ENCODE peak calls at places on chromosome X, in eight cellular contexts. O, Z, A, C, N, P, U and D are unnamed samples.

GRCh38 chrX:113728937-113729336 is 854.9 kb upstream of the HTR2C start:
- DNase-seq in P (no peak), N (no peak), Z (no peak), A (no peak), O (no peak), U (no peak), C (no peak), D (no peak)

GRCh38 chrX:150880808-150881165 is 17.7 kb downstream of the CD99L2 start:
- DNase-seq in Z (no peak), P (no peak), O (no peak), A (no peak), N (no peak), C (no peak), U (no peak), D (no peak)

GRCh38 chrX:13574600-13574999 is 5.2 kb downstream of the EGFL6 start:
- DNase-seq in N (no peak), Z (no peak), U (no peak), A (no peak), O (no peak), C (no peak), P (no peak), D (no peak)

GRCh38 chrX:39854772-39855747 is 242.7 kb downstream of the BCOR start:
- DNase-seq in U (no peak), O (no peak), Z (no peak), A (no peak), C (no peak), P (no peak), N (no peak), D (peak; percentile 28)

GRCh38 chrX:138026211-138026610 is 460.3 kb downstream of the ZIC3 start:
- DNase-seq in P (no peak), N (peak; percentile 18), O (no peak), A (no peak), Z (no peak), U (peak; percentile 4), C (no peak), D (no peak)

GRCh38 chrX:136130931-136131843 is 16.1 kb upstream of the FHL1 start:
- DNase-seq in U (peak; percentile 80), O (peak; percentile 91), P (peak; percentile 17), C (no peak), Z (peak; percentile 94), A (no peak), N (peak; percentile 91), D (no peak)

GRCh38 chrX:20218809-20219505 is 47.8 kb downstream of the RPS6KA3 start:
- DNase-seq in C (no peak), A (peak; percentile 42), P (no peak), U (no peak), Z (no peak), O (no peak), N (peak; percentile 65), D (no peak)

GRCh38 chrX:103329991-103330390 is at the start of gene TCEAL7:
- DNase-seq in U (peak; percentile 49), P (no peak), C (no peak), N (peak; percentile 48), O (no peak), Z (peak; percentile 50), A (no peak), D (no peak)

GRCh38 chrX:47572773-47573333 is 9.4 kb upstream of the TIMP1 start:
- DNase-seq in Z (no peak), P (no peak), U (no peak), N (no peak), A (no peak), C (no peak), O (no peak), D (no peak)

GRCh38 chrX:40145001-40145631 is 47.4 kb upstream of the BCOR start:
- DNase-seq in Z (no peak), N (no peak), A (no peak), C (no peak), O (no peak), P (peak; percentile 33), U (no peak), D (no peak)

GRCh38 chrX:68402094-68402493 is 31.2 kb downstream of the OPHN1 start:
- DNase-seq in C (no peak), P (no peak), N (no peak), Z (no peak), U (no peak), O (no peak), A (no peak), D (no peak)

GRCh38 chrX:68403060-68403459 is 30.2 kb downstream of the OPHN1 start:
- DNase-seq in C (no peak), Z (no peak), A (no peak), N (no peak), P (no peak), U (no peak), O (no peak), D (no peak)

GRCh38 chrX:68398286-68398685 is 35.0 kb downstream of the OPHN1 start:
- DNase-seq in A (no peak), U (peak; percentile 19), P (no peak), N (no peak), O (no peak), Z (no peak), C (no peak), D (no peak)

GRCh38 chrX:68409154-68409553 is 24.1 kb downstream of the OPHN1 start:
- DNase-seq in C (no peak), O (no peak), P (no peak), A (no peak), Z (no peak), U (no peak), N (no peak), D (no peak)

DNA sequence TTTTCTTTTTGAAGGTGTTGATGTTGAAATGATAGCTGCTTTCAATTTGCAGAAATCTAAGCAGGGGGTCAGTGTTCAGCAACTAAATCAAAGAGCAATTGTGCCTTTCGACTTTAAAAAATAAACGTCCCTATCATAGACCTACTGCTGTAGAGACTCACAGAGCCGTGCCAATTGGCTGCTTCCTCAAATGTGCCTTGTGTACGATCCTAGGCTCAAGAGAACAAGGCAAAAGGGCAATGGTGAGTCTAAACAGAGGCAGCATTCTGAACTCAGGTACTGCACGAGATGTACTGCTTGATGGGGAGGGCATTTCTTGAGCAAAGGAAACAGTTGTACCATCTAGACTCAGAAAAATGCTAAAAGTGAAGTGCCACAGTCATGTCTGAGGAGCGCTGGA is 29.8 kb downstream of the OPHN1 start:
- DNase-seq in U (no peak), N (no peak), Z (no peak), P (no peak), O (no peak), C (no peak), A (no peak), D (no peak)
- TF ChIP-seq CTCF in U (no peak), N (no peak), Z (no peak), P (no peak), O (no peak), C (no peak), A (no peak), D (no peak)

DNA sequence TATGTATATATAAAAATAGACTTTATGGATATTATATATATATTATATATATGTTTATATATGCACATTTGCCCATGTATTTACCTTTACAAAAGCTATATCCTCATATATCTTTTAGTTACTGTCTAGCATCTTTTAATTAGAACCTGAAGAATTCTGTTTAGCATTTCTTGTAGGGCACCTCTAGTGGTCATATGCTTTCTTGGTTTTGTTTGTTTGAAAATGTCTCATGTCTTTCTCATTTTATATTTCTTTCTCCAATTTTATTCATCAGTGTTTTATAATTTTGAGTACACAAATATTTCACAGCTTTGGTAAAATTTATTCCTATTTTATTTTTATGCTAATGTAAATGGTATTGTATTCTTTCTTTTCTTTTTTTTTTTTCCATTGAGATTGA is 70.3 kb upstream of the SPIN4 start:
- DNase-seq in P (no peak), C (no peak), A (no peak), U (no peak), Z (no peak), N (no peak), O (no peak), D (no peak)
- TF ChIP-seq CTCF in P (peak; percentile 4), C (no peak), A (peak; percentile 42), U (no peak), Z (no peak), N (no peak), O (peak; percentile 19), D (no peak)

DNA sequence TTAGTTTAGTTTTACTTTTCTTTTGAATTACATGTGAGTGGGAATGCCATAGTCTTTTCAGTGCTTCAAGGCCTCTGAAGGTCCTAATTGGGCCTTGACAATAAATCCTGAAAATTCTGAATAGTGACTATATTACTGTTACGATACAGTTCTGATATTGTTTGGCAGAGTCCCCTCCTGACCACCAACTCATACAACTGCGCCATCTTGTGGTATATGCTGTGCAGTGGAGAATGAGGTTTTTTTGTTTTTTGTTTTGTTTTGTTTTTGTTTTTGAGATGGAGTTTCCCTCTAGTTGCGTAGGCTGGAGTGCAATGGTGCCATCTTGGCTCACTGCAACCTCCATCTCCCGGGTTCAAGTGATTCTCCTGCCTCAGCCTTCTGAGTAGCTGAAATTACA is 56.6 kb upstream of the CHRDL1 start:
- DNase-seq in A (peak; percentile 20), P (no peak), O (no peak), Z (no peak), U (peak; percentile 33), N (peak; percentile 21), C (no peak), D (no peak)
- TF ChIP-seq CTCF in A (peak; percentile 53), P (peak; percentile 43), O (peak; percentile 63), Z (peak; percentile 45), U (peak; percentile 72), N (peak; percentile 58), C (peak; percentile 21), D (no peak)

DNA sequence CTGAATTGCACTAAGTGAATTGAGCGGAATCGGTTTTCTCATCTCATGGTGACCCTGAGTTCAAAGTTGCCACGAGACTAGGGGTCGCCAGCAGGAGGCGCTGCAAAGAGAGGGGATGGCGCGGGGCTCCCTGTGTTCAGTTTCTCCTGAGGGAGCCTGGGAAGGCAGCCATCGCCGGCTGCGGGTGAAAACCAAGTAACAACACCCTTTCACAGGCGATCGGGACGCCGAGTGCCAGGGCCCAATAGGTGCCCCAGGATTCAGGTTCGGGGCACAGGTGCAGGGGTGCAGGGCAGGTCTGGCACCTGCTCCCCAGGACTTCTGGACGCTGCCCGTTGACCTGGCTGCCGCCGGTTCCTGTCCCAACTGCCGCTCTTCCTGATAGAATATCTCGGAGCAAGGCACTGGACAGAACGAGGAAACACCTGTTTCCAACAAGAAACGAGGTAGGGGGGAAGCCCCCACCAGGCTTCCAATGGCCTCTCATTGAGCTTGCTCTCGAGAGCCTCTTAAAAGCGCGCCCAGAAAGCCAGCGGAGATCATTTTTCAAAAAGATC is 1.1 kb upstream of the FGF16 start:
- DNase-seq in C (peak; percentile 72), O (no peak), Z (no peak), A (peak; percentile 48), N (no peak), P (no peak), U (no peak), D (no peak)
- TF ChIP-seq CTCF in C (no peak), O (peak; percentile 31), Z (no peak), A (peak; percentile 54), N (peak; percentile 50), P (no peak), U (no peak), D (no peak)

GRCh38 chrX:33908074-33908473 is 224.0 kb downstream of the FAM47A start:
- DNase-seq in A (no peak), U (no peak), Z (no peak), O (no peak), N (no peak), C (no peak), P (no peak), D (no peak)
- TF ChIP-seq CTCF in A (no peak), U (no peak), Z (no peak), O (no peak), N (no peak), C (no peak), P (no peak), D (no peak)